ENCODE peak calls at places on chromosomes 13 and 19, in nine cellular contexts. U is activated T-cell treated with anti-CD3 and anti-CD28 coated beads, Interleukin-2, amount 50 U/mL, for 48 hours; X is activated naive CD4-positive, alpha-beta T cell; R is uterus; W is astrocyte; E is stimulated activated CD4-positive, alpha-beta T cell treated with anti-CD3 and anti-CD28 coated beads, Interleukin-4, amount 100 ng/mL, for 4 hours; M is hypothalamus; G is stimulated activated naive CD4-positive, alpha-beta T cell; P is H54. H is an unnamed sample.

GRCh38 chr13:98405690-98406344 is 171.1 kb downstream of the STK24 start:
- DNase-seq in U (no peak), X (no peak), R (no peak), W (no peak), E (no peak), M (no peak), G (no peak), P (no peak), H (peak; percentile 94)

GRCh38 chr13:104014803-104015645 is 948.8 kb upstream of the SLC10A2 start:
- DNase-seq in U (no peak), X (no peak), R (no peak), W (peak; percentile 92), E (no peak), M (no peak), G (no peak), P (no peak), H (no peak)

GRCh38 chr19:31459430-31459829 is 110.2 kb upstream of the TSHZ3 start:
- DNase-seq in U (no peak), X (no peak), R (no peak), W (no peak), E (no peak), M (no peak), G (no peak), P (no peak), H (no peak)

GRCh38 chr13:113663934-113664333 is 3.1 kb upstream of the GRK1 start:
- DNase-seq in U (no peak), X (no peak), R (peak; percentile 3), W (no peak), E (no peak), M (no peak), G (no peak), P (no peak), H (no peak)

GRCh38 chr13:88704600-88705275 is 1033.6 kb downstream of the SLITRK5 start:
- DNase-seq in U (no peak), X (no peak), R (no peak), W (no peak), E (no peak), M (no peak), G (no peak), P (no peak), H (no peak)

GRCh38 chr19:18308051-18308947 is 14.6 kb downstream of the LSM4 start:
- DNase-seq in U (no peak), X (no peak), R (no peak), W (no peak), E (no peak), M (no peak), G (no peak), P (no peak), H (no peak)

GRCh38 chr19:6800991-6801396 is 28.5 kb downstream of the VAV1 start:
- DNase-seq in U (peak; percentile 48), X (no peak), R (no peak), W (peak; percentile 84), E (no peak), M (no peak), G (no peak), P (peak; percentile 57), H (no peak)

GRCh38 chr13:24135674-24136300 is 24.7 kb upstream of the SPATA13 start:
- DNase-seq in U (no peak), X (no peak), R (no peak), W (peak; percentile 78), E (no peak), M (no peak), G (no peak), P (no peak), H (no peak)

GRCh38 chr19:41871573-41872383 is 5.3 kb upstream of the CD79A start:
- DNase-seq in U (peak; percentile 86), X (peak; percentile 48), R (no peak), W (no peak), E (peak; percentile 41), M (no peak), G (peak; percentile 55), P (no peak), H (no peak)

GRCh38 chr13:26880741-26881140 is 120.2 kb upstream of the GPR12 start:
- DNase-seq in U (no peak), X (no peak), R (no peak), W (no peak), E (no peak), M (no peak), G (no peak), P (no peak), H (no peak)

GRCh38 chr19:22619371-22619770 is 14.8 kb upstream of the ZNF492 start:
- DNase-seq in U (no peak), X (no peak), R (no peak), W (no peak), E (no peak), M (no peak), G (no peak), P (no peak), H (no peak)

GRCh38 chr13:101181076-101181685 is 235.1 kb downstream of the NALCN start:
- DNase-seq in U (no peak), X (no peak), R (no peak), W (peak; percentile 14), E (no peak), M (no peak), G (no peak), P (no peak), H (no peak)

GRCh38 chr19:17830567-17831418 is 9.5 kb upstream of the INSL3 start:
- DNase-seq in U (peak; percentile 83), X (peak; percentile 29), R (peak; percentile 55), W (peak; percentile 27), E (no peak), M (peak; percentile 53), G (peak; percentile 33), P (peak; percentile 92), H (peak; percentile 66)

GRCh38 chr19:46528601-46529447 is 33.2 kb upstream of the PNMA8B start:
- DNase-seq in U (no peak), X (no peak), R (no peak), W (no peak), E (no peak), M (no peak), G (no peak), P (no peak), H (no peak)

GRCh38 chr19:32599736-32600157 is 18.8 kb downstream of the PDCD5 start:
- DNase-seq in U (peak; percentile 31), X (peak; percentile 1), R (no peak), W (peak; percentile 44), E (peak; percentile 22), M (no peak), G (no peak), P (peak; percentile 50), H (peak; percentile 64)

GRCh38 chr19:19911150-19911549 is 10.4 kb downstream of the ZNF93 start:
- DNase-seq in U (no peak), X (no peak), R (peak; percentile 40), W (peak; percentile 61), E (no peak), M (no peak), G (no peak), P (no peak), H (no peak)

GRCh38 chr13:77595166-77595810 is 59.8 kb downstream of the SCEL start:
- DNase-seq in U (no peak), X (no peak), R (no peak), W (no peak), E (no peak), M (no peak), G (no peak), P (no peak), H (no peak)

GRCh38 chr19:39671739-39672363 is 16.1 kb downstream of the LGALS16 start:
- DNase-seq in U (peak; percentile 49), X (no peak), R (no peak), W (peak; percentile 8), E (no peak), M (no peak), G (no peak), P (peak; percentile 27), H (peak; percentile 67)

GRCh38 chr13:37168922-37169321 is 63.5 kb upstream of the CSNK1A1L start:
- DNase-seq in U (no peak), X (no peak), R (no peak), W (no peak), E (no peak), M (no peak), G (no peak), P (no peak), H (no peak)

GRCh38 chr13:29849731-29850212 is 645 bp downstream of the UBL3 start:
- DNase-seq in U (no peak), X (peak; percentile 32), R (peak; percentile 63), W (peak; percentile 76), E (peak; percentile 12), M (peak; percentile 61), G (peak; percentile 38), P (no peak), H (peak; percentile 78)

GRCh38 chr13:72537400-72537780 is 190.0 kb downstream of the MZT1 start:
- DNase-seq in U (no peak), X (no peak), R (no peak), W (no peak), E (no peak), M (no peak), G (no peak), P (no peak), H (no peak)

GRCh38 chr13:76024151-76024550 is 388.0 kb downstream of the LMO7 start:
- DNase-seq in U (no peak), X (no peak), R (no peak), W (no peak), E (no peak), M (no peak), G (no peak), P (no peak), H (no peak)

GRCh38 chr19:55580628-55581144 is at the start of gene ZNF579:
- DNase-seq in U (peak; percentile 90), X (peak; percentile 61), R (peak; percentile 87), W (peak; percentile 84), E (peak; percentile 77), M (peak; percentile 78), G (peak; percentile 47), P (peak; percentile 97), H (peak; percentile 73)

GRCh38 chr19:19553670-19554069 is 15.6 kb downstream of the CILP2 start:
- DNase-seq in U (no peak), X (no peak), R (no peak), W (no peak), E (no peak), M (no peak), G (no peak), P (no peak), H (no peak)

GRCh38 chr13:113449693-113450347 is 3.5 kb downstream of the ADPRHL1 start:
- DNase-seq in U (no peak), X (no peak), R (no peak), W (no peak), E (no peak), M (no peak), G (no peak), P (no peak), H (no peak)

GRCh38 chr19:42270346-42271044 is 1.4 kb downstream of the CIC start:
- DNase-seq in U (peak; percentile 81), X (peak; percentile 61), R (peak; percentile 53), W (peak; percentile 58), E (peak; percentile 58), M (no peak), G (peak; percentile 59), P (peak; percentile 90), H (no peak)

GRCh38 chr19:6272411-6272791 is 7.4 kb downstream of the MLLT1 start:
- DNase-seq in U (no peak), X (no peak), R (no peak), W (no peak), E (no peak), M (no peak), G (no peak), P (no peak), H (no peak)

GRCh38 chr13:20033486-20033885 is 75.0 kb downstream of the ZMYM2 start:
- DNase-seq in U (no peak), X (no peak), R (no peak), W (no peak), E (no peak), M (no peak), G (no peak), P (no peak), H (no peak)

GRCh38 chr19:15404780-15405211 is 14.0 kb downstream of the AKAP8L start:
- DNase-seq in U (no peak), X (no peak), R (no peak), W (no peak), E (no peak), M (no peak), G (no peak), P (no peak), H (no peak)

GRCh38 chr19:39097721-39098120 is 13.6 kb downstream of the ACP7 start:
- DNase-seq in U (no peak), X (no peak), R (no peak), W (no peak), E (no peak), M (no peak), G (no peak), P (no peak), H (no peak)

GRCh38 chr19:35006342-35006998 is 6.3 kb downstream of the GRAMD1A start:
- DNase-seq in U (no peak), X (no peak), R (no peak), W (peak; percentile 85), E (no peak), M (no peak), G (no peak), P (no peak), H (no peak)

H was measured in NCI-H748 treated with DMSO at 0.1 percent for 48 hours.